ENCODE peak calls at places on chromosomes 16 and 17, in eight cellular contexts. B, Y, X, M, V, G, N and H are unnamed samples.

GRCh38 chr16:58198022-58198683 is at the start of gene CSNK2A2:
- DNase-seq in B (peak; percentile 65), Y (peak; percentile 65), X (peak; percentile 59), M (peak; percentile 54), V (peak; percentile 83), G (peak; percentile 56), N (peak; percentile 41), H (peak; percentile 93)

GRCh38 chr16:58399718-58400633 is 7.7 kb downstream of the GINS3 start:
- DNase-seq in B (peak; percentile 12), Y (no peak), X (no peak), M (no peak), V (no peak), G (peak; percentile 23), N (no peak), H (no peak)

GRCh38 chr17:62919388-62919787 is 46.6 kb upstream of the TANC2 start:
- DNase-seq in B (peak; percentile 94), Y (no peak), X (no peak), M (no peak), V (no peak), G (peak; percentile 84), N (no peak), H (no peak)

GRCh38 chr16:62077998-62078397 is 41.8 kb upstream of the CDH8 start:
- DNase-seq in B (no peak), Y (no peak), X (no peak), M (no peak), V (peak; percentile 70), G (no peak), N (no peak), H (no peak)

GRCh38 chr16:81259916-81260315 is 21.4 kb downstream of the BCO1 start:
- DNase-seq in B (peak; percentile 84), Y (no peak), X (no peak), M (no peak), V (no peak), G (no peak), N (no peak), H (no peak)

GRCh38 chr17:66406701-66407644 is 104.6 kb downstream of the PRKCA start:
- DNase-seq in B (no peak), Y (no peak), X (no peak), M (no peak), V (no peak), G (no peak), N (no peak), H (no peak)

GRCh38 chr17:42530952-42531454 is 5.0 kb upstream of the NAGLU start:
- DNase-seq in B (no peak), Y (no peak), X (no peak), M (no peak), V (no peak), G (no peak), N (no peak), H (no peak)

GRCh38 chr17:37802712-37803416 is 58.0 kb upstream of the HNF1B start:
- DNase-seq in B (peak; percentile 85), Y (peak; percentile 34), X (no peak), M (no peak), V (no peak), G (peak; percentile 80), N (peak; percentile 34), H (no peak)

GRCh38 chr17:40450175-40450574 is 6.9 kb downstream of the IGFBP4 start:
- DNase-seq in B (no peak), Y (no peak), X (peak; percentile 38), M (no peak), V (peak; percentile 49), G (peak; percentile 45), N (no peak), H (no peak)

GRCh38 chr17:40453881-40454630 is 10.8 kb downstream of the IGFBP4 start:
- DNase-seq in B (peak; percentile 66), Y (no peak), X (no peak), M (no peak), V (no peak), G (peak; percentile 62), N (no peak), H (no peak)

GRCh38 chr17:40451420-40451819 is 8.2 kb downstream of the IGFBP4 start:
- DNase-seq in B (peak; percentile 88), Y (peak; percentile 71), X (no peak), M (peak; percentile 91), V (no peak), G (peak; percentile 91), N (peak; percentile 89), H (no peak)

GRCh38 chr17:40452921-40453378 is 9.7 kb downstream of the IGFBP4 start:
- DNase-seq in B (peak; percentile 64), Y (no peak), X (no peak), M (no peak), V (no peak), G (peak; percentile 64), N (no peak), H (no peak)

GRCh38 chr17:40452074-40452787 is 9.0 kb downstream of the IGFBP4 start:
- DNase-seq in B (peak; percentile 99), Y (peak; percentile 46), X (no peak), M (peak; percentile 66), V (no peak), G (peak; percentile 93), N (peak; percentile 48), H (no peak)
- H3K4me1 ChIP-seq in B (peaks cover 72% of the 10 kb centered on the region), Y (peaks cover 20% of the 10 kb centered on the region), X (peaks cover 6% of the 10 kb centered on the region), M (peaks cover 44% of the 10 kb centered on the region), V (peaks cover 4% of the 10 kb centered on the region), G (peaks cover 57% of the 10 kb centered on the region), N (peaks cover 65% of the 10 kb centered on the region), H (peaks cover 95% of the 10 kb centered on the region)

GRCh38 chr16:67185866-67186134 is 2.0 kb upstream of the MATCAP1 start:
- DNase-seq in B (no peak), Y (no peak), X (no peak), M (no peak), V (no peak), G (no peak), N (no peak), H (no peak)
- H3K4me3 ChIP-seq in B (no peak overlapping the region), Y (no peak overlapping the region), X (no peak overlapping the region), M (no peak overlapping the region), V (no peak overlapping the region), G (no peak overlapping the region), N (peak overlapping the region; percentile 90), H (no peak overlapping the region)

GRCh38 chr17:1607971-1608320 is 20.7 kb downstream of the SLC43A2 start:
- DNase-seq in B (no peak), Y (no peak), X (no peak), M (no peak), V (no peak), G (no peak), N (no peak), H (no peak)

GRCh38 chr17:1608676-1609075 is 20.0 kb downstream of the SLC43A2 start:
- DNase-seq in B (no peak), Y (no peak), X (no peak), M (no peak), V (no peak), G (peak; percentile 33), N (no peak), H (no peak)

GRCh38 chr17:1605681-1606351 is 22.8 kb downstream of the SLC43A2 start:
- DNase-seq in B (no peak), Y (no peak), X (no peak), M (no peak), V (no peak), G (no peak), N (no peak), H (no peak)

GRCh38 chr17:1604831-1605528 is 23.7 kb downstream of the SLC43A2 start:
- DNase-seq in B (no peak), Y (no peak), X (no peak), M (peak; percentile 60), V (peak; percentile 52), G (no peak), N (no peak), H (peak; percentile 86)

GRCh38 chr17:1606352-1606985 is 22.2 kb downstream of the SLC43A2 start:
- DNase-seq in B (no peak), Y (no peak), X (no peak), M (no peak), V (no peak), G (no peak), N (no peak), H (no peak)
- H3K27ac ChIP-seq in B (no peak overlapping the region), Y (no peak overlapping the region), X (peak overlapping the region; percentile 39), M (no peak overlapping the region), V (no peak overlapping the region), G (no peak overlapping the region), N (no peak overlapping the region), H (peak overlapping the region; percentile 65)

DNA sequence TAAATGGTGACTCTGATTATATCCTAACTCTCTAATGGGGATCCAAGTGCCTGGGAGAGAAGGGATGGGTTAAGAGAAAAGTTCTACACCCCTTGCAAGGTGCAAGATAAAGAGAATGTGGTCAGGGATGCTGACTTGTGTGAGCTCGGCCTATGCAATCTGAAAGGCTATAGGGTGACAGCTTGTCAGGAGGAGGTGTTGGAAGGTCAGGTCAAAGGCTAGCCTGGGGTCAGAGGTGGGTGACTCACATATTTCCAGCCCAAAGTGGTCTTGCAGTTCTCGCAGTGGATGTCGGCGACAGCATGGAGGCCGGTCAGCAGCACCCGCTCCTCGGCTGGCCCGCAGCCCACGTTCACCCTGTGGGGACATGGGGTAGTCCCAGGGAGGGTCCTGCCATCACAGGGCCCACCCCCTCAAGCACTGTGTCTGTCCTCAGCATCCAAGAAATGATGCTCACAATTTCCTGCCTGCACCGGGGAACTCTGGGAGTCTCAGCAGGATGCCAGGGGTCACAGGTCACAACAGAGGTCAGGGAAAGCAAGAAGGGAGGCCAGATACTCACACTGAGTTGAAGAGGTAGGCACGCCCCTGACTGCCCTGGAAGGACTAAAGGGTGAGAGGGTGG is 1.4 kb downstream of the YPEL3 start:
- DNase-seq in B (no peak), Y (no peak), X (no peak), M (peak; percentile 51), V (peak; percentile 12), G (no peak), N (no peak), H (peak; percentile 84)
- H3K4me1 ChIP-seq in B (peaks cover 20% of the 10 kb centered on the region), Y (peaks cover 17% of the 10 kb centered on the region), X (peaks cover 3% of the 10 kb centered on the region), M (peaks cover 12% of the 10 kb centered on the region), V (peaks cover 25% of the 10 kb centered on the region), G (peaks cover 14% of the 10 kb centered on the region), N (peaks cover 32% of the 10 kb centered on the region), H (peaks cover 41% of the 10 kb centered on the region)

GRCh38 chr17:50394711-50395110 is 2.6 kb downstream of the LRRC59 start:
- DNase-seq in B (no peak), Y (no peak), X (no peak), M (no peak), V (no peak), G (no peak), N (no peak), H (no peak)

GRCh38 chr17:50397111-50397918 is at the start of gene LRRC59:
- DNase-seq in B (peak; percentile 76), Y (peak; percentile 89), X (peak; percentile 90), M (peak; percentile 86), V (peak; percentile 89), G (peak; percentile 82), N (peak; percentile 84), H (peak; percentile 99)

GRCh38 chr17:50396261-50397110 is 837 bp downstream of the LRRC59 start:
- DNase-seq in B (peak; percentile 70), Y (peak; percentile 80), X (no peak), M (peak; percentile 30), V (no peak), G (peak; percentile 56), N (no peak), H (no peak)

GRCh38 chr17:50393700-50394099 is 3.6 kb downstream of the LRRC59 start:
- DNase-seq in B (no peak), Y (no peak), X (no peak), M (no peak), V (no peak), G (no peak), N (no peak), H (no peak)

GRCh38 chr17:50397919-50398285 is 579 bp upstream of the LRRC59 start:
- DNase-seq in B (no peak), Y (no peak), X (no peak), M (no peak), V (no peak), G (no peak), N (no peak), H (no peak)
- H3K4me3 ChIP-seq in B (no peak overlapping the region), Y (no peak overlapping the region), X (peak overlapping the region; percentile 88), M (peak overlapping the region; percentile 95), V (peak overlapping the region; percentile 82), G (no peak overlapping the region), N (peak overlapping the region; percentile 81), H (peak overlapping the region; percentile 93)

GRCh38 chr16:25868041-25868600 is 176.4 kb downstream of the HS3ST4 start:
- DNase-seq in B (no peak), Y (no peak), X (no peak), M (no peak), V (no peak), G (no peak), N (no peak), H (no peak)
- H3K27ac ChIP-seq in B (no peak overlapping the region), Y (no peak overlapping the region), X (no peak overlapping the region), M (no peak overlapping the region), V (no peak overlapping the region), G (no peak overlapping the region), N (no peak overlapping the region), H (no peak overlapping the region)